ENCODE peak calls at places on chromosome 14, in nine cellular contexts. S is breast epithelium, U is body of pancreas, L is fibroblast of pulmonary artery, D is dorsolateral prefrontal cortex, G is psoas muscle, Q is astrocyte of the spinal cord, O is HepG2, X is testis. T is an unnamed sample.
A peak's percentile ranks its signal among the peaks of the same experiment; 100 is the strongest.

GRCh38 chr14:96673706-96674105 is 123.5 kb upstream of the VRK1 start:
- DNase-seq in S (no peak), U (no peak), L (no peak), D (no peak), G (no peak), Q (no peak), O (no peak), X (no peak), T (no peak)

GRCh38 chr14:104676130-104676693 is 13.2 kb upstream of the INF2 start:
- DNase-seq in S (no peak), U (no peak), L (no peak), D (no peak), G (peak; percentile 13), Q (no peak), O (no peak), X (no peak), T (no peak)

GRCh38 chr14:81303258-81303935 is 82.6 kb upstream of the GTF2A1 start:
- DNase-seq in S (peak; percentile 52), U (peak; percentile 96), L (no peak), D (no peak), G (peak; percentile 47), Q (no peak), O (peak; percentile 98), X (no peak), T (no peak)

GRCh38 chr14:37673439-37673838 is 78.0 kb downstream of the TTC6 start:
- DNase-seq in S (no peak), U (no peak), L (no peak), D (no peak), G (no peak), Q (no peak), O (no peak), X (no peak), T (no peak)

GRCh38 chr14:91140672-91141071 is 26.8 kb downstream of the DGLUCY start:
- DNase-seq in S (no peak), U (no peak), L (peak; percentile 51), D (peak; percentile 67), G (no peak), Q (peak; percentile 22), O (peak; percentile 55), X (peak; percentile 51), T (peak; percentile 51)

GRCh38 chr14:60356921-60357550 is 108.0 kb downstream of the PPM1A start:
- DNase-seq in S (no peak), U (no peak), L (no peak), D (no peak), G (no peak), Q (peak; percentile 9), O (no peak), X (no peak), T (no peak)

GRCh38 chr14:99802301-99803105 is 9.3 kb downstream of the EML1 start:
- DNase-seq in S (no peak), U (no peak), L (no peak), D (no peak), G (no peak), Q (no peak), O (no peak), X (no peak), T (no peak)

GRCh38 chr14:105378199-105378598 is 20.1 kb upstream of the TEX22 start:
- DNase-seq in S (no peak), U (no peak), L (no peak), D (no peak), G (no peak), Q (no peak), O (no peak), X (no peak), T (no peak)

DNA sequence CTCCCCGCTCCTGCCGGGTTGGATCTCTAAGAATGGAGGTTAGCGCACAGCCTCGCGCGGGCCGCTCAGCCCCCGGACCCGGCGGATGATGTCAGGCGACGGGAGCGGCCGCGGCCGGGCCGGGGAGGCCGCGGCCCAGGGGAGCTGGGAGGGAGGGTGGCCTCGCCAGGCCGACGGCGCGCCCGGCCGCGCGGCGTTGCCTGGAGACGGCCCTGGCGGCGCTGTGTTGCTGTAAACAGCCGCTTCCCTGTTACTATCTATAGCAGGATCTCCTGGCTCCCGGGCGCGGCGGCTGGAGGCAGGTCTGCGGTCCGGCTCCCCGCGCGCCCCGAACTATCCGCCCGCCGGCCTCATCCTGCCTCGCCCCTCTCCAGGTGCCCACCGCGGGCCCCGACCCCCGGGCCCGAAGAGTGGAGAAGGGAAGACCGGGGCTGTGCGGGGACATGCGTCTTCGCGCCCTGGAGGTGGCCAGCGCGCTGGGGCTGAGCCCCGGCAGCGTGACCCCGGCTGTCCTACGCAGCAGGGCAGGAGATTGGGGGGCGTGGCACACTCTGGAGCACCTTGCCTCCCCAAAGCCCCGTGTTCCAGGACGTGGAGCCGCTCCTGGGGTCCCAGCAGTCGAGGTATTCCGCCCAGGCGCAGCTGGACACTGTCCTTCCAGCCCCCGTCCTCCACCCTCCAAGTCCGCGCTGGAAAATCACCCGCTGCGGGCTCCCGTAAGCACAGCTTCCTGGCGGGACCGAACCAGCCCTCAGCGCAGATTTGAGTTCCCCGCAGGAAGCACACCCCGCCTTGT is 1.4 kb upstream of the FOS start:
- DNase-seq in S (peak; percentile 91), U (peak; percentile 94), L (peak; percentile 94), D (peak; percentile 75), G (peak; percentile 90), Q (peak; percentile 95), O (peak; percentile 66), X (peak; percentile 90), T (peak; percentile 89)
- TF ChIP-seq CTCF in S (no peak), U (no peak), L (no peak), D (peak; percentile 24), G (no peak), Q (no peak), O (peak; percentile 37), X (peak; percentile 6), T (no peak)

GRCh38 chr14:102930138-102930752 is 7.8 kb downstream of the AMN start:
- DNase-seq in S (no peak), U (no peak), L (no peak), D (no peak), G (no peak), Q (no peak), O (no peak), X (no peak), T (no peak)

GRCh38 chr14:102927878-102928411 is 5.5 kb downstream of the AMN start:
- DNase-seq in S (no peak), U (no peak), L (no peak), D (no peak), G (no peak), Q (no peak), O (no peak), X (no peak), T (no peak)

GRCh38 chr14:102928412-102929348 is 6.2 kb downstream of the AMN start:
- DNase-seq in S (no peak), U (peak; percentile 66), L (peak; percentile 45), D (no peak), G (peak; percentile 60), Q (no peak), O (no peak), X (peak; percentile 66), T (peak; percentile 29)

GRCh38 chr14:102930753-102931579 is 8.5 kb downstream of the AMN start:
- DNase-seq in S (no peak), U (no peak), L (peak; percentile 10), D (no peak), G (no peak), Q (peak; percentile 48), O (no peak), X (no peak), T (no peak)

DNA sequence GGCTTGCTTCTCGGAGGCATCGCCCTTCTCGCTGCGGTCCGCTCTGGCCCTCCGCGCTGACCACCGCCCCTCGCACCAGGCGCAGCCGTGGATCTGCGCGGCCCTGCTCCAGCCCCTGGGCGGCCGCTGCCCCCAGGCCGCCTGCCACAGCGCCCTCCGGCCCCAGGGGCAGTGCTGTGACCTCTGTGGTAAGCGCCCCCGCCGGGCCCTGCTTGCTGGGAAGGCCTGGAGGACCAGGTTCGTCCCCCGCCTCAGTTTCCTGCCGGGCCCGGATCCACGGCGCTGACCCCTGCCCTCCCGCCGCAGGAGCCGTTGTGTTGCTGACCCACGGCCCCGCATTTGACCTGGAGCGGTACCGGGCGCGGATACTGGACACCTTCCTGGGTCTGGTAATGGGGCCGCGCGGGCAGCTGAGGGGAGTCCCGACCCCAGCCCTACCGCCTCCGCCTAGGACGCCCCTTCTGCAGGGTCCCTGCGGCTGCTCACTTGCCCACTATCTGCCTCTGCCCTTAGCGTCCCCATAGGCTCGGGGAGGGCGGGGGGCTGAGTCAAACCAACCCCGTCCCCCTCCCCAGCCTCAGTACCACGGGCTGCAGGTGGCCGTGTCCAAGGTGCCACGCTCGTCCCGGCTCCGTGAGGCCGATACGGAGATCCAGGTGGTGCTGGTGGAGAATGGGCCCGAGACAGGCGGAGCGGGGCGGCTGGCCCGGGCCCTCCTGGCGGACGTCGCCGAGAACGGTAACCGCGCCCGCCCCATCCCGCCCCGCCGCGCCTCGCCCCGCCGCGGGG is 7.1 kb downstream of the AMN start:
- DNase-seq in S (no peak), U (no peak), L (no peak), D (no peak), G (no peak), Q (no peak), O (no peak), X (no peak), T (no peak)
- H3K4me3 ChIP-seq in S (peak overlapping the region; percentile 36), U (no peak overlapping the region), L (no peak overlapping the region), D (peak overlapping the region; percentile 47), G (peak overlapping the region; percentile 58), Q (no peak overlapping the region), O (no peak overlapping the region), X (peak overlapping the region; percentile 47), T (no peak overlapping the region)

DNA sequence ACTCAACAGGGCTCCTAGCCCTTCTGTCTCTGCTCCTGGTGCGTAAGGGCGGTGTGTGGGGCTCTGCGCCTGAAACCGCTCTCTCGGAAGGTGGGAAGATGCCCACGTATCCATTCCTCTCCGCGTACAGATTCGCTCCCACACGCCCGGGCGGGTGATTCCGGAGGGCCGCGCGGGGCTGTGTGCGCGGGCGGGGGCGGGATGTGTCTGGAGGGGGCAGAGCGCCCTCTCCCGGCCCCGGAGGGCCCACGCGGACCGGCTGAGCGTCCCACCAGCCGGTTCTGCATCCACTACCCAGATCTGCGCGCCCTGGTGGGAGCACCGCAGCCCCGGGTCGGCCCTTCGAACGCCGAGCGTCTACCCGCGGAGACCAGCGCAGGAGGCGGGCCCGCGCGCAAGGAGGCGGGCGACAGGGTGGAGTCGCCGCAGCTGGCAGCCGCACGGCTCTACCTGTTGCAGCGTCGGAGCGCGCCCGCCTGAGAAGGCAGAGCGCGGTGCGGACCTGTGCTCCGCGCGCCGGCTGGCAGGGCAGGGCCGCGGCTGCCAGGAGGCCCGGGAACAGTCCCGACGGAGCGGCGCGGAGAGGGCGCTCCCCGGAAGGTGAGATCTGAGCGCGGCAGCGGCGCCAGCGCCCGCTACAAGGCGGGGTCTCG is 1.4 kb upstream of the KCNK13 start:
- DNase-seq in S (no peak), U (peak; percentile 29), L (peak; percentile 47), D (peak; percentile 41), G (peak; percentile 27), Q (peak; percentile 48), O (peak; percentile 34), X (peak; percentile 90), T (peak; percentile 56)
- TF ChIP-seq CTCF in S (no peak), U (peak; percentile 28), L (peak; percentile 28), D (peak; percentile 87), G (no peak), Q (peak; percentile 60), O (peak; percentile 79), X (peak; percentile 60), T (peak; percentile 38)

GRCh38 chr14:65834051-65834450 is 421.5 kb downstream of the FUT8 start:
- DNase-seq in S (no peak), U (no peak), L (no peak), D (no peak), G (no peak), Q (no peak), O (no peak), X (no peak), T (no peak)

GRCh38 chr14:65834812-65835211 is 422.3 kb downstream of the FUT8 start:
- DNase-seq in S (no peak), U (no peak), L (no peak), D (no peak), G (no peak), Q (no peak), O (no peak), X (no peak), T (no peak)

GRCh38 chr14:65832431-65833253 is 420.1 kb downstream of the FUT8 start:
- DNase-seq in S (no peak), U (no peak), L (peak; percentile 16), D (no peak), G (no peak), Q (peak; percentile 10), O (peak; percentile 5), X (peak; percentile 36), T (peak; percentile 27)

GRCh38 chr14:65835501-65835900 is 423.0 kb downstream of the FUT8 start:
- DNase-seq in S (no peak), U (no peak), L (no peak), D (no peak), G (no peak), Q (no peak), O (no peak), X (no peak), T (no peak)

DNA sequence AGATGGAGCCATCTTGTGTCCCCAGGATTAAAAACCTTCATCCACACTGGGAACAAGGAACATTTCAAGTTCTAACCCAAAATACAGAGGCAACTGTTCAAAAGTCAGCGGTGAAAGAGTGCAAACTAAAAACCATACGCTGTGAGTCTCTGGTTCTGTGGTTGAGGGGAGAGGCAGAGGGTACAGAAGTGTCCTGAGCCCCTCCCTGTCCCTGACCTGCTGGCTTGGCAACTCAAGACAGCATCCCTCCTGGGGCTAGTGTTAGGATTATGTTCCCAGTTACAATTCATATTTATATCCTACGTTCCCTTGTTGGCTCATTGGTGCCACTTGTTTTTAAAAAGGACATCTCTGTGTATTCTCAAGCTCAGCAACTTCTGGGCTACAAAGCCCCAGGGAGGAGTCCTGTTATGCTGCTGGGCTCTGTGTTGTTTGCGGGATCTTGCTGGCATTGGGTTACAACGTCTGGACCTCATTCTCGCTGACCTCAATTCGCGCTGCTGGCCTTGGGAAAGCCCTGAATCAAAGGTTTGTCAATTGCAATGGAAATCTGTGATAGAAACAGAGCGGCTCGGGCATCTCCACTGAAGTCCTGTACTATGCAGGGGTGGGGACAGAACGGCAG is 420.8 kb downstream of the FUT8 start:
- DNase-seq in S (no peak), U (no peak), L (no peak), D (no peak), G (no peak), Q (no peak), O (no peak), X (peak; percentile 30), T (no peak)
- H3K4me3 ChIP-seq in S (no peak overlapping the region), U (no peak overlapping the region), L (no peak overlapping the region), D (no peak overlapping the region), G (no peak overlapping the region), Q (no peak overlapping the region), O (no peak overlapping the region), X (no peak overlapping the region), T (no peak overlapping the region)

T was measured in cardiac fibroblast.